ENCODE peak calls at places on chromosome 5, in six cellular contexts. Z is adrenal gland; Y is astrocyte; K is colonic mucosa; U is ascending aorta; W is CD4-positive, CD25-positive, alpha-beta regulatory T cell. P is an unnamed sample.

GRCh38 chr5:65555266-65555665 is 7.7 kb downstream of the CENPK start:
- DNase-seq in U (no peak), Y (peak; percentile 3), W (no peak), K (no peak), Z (no peak), P (no peak)

GRCh38 chr5:135576075-135576599 is 2.7 kb downstream of the CXCL14 start:
- DNase-seq in W (no peak), U (no peak), Z (peak; percentile 32), Y (peak; percentile 44), K (no peak), P (no peak)

GRCh38 chr5:114070093-114070722 is 291.7 kb upstream of the KCNN2 start:
- DNase-seq in K (no peak), Z (no peak), Y (no peak), W (no peak), U (no peak), P (no peak)

GRCh38 chr5:56668996-56669395 is 146.4 kb upstream of the MAP3K1 start:
- DNase-seq in U (no peak), K (no peak), Y (no peak), W (no peak), Z (no peak), P (no peak)

GRCh38 chr5:136212252-136212721 is 19.3 kb upstream of the SMIM32 start:
- DNase-seq in W (peak; percentile 12), U (no peak), Z (peak; percentile 42), Y (peak; percentile 12), K (peak; percentile 77), P (peak; percentile 57)

GRCh38 chr5:149456597-149457392 is 77.7 kb upstream of the IL17B start:
- DNase-seq in Z (peak; percentile 85), K (no peak), Y (no peak), W (no peak), U (no peak), P (no peak)

GRCh38 chr5:138610468-138611294 is 35.5 kb upstream of the HSPA9 start:
- DNase-seq in Y (no peak), W (no peak), Z (peak; percentile 26), U (no peak), K (no peak), P (no peak)

GRCh38 chr5:170338933-170339779 is 41.6 kb upstream of the LCP2 start:
- DNase-seq in Z (no peak), Y (no peak), W (peak; percentile 55), K (peak; percentile 27), U (no peak), P (peak; percentile 18)

GRCh38 chr5:33725846-33726245 is 165.9 kb downstream of the ADAMTS12 start:
- DNase-seq in K (no peak), U (no peak), Z (no peak), Y (peak; percentile 71), W (no peak), P (no peak)

GRCh38 chr5:17157916-17158529 is 59.4 kb upstream of the BASP1 start:
- DNase-seq in U (no peak), Y (peak; percentile 98), W (no peak), K (peak; percentile 69), Z (no peak), P (no peak)

GRCh38 chr5:126503602-126504104 is 80.4 kb downstream of the GRAMD2B start:
- DNase-seq in U (no peak), K (no peak), Z (peak; percentile 74), Y (peak; percentile 38), W (no peak), P (peak; percentile 15)

GRCh38 chr5:10617103-10617502 is 53.2 kb downstream of the ANKRD33B start:
- DNase-seq in Y (no peak), K (no peak), Z (no peak), U (no peak), W (no peak), P (no peak)

GRCh38 chr5:59021286-59021673 is 438.4 kb downstream of the RAB3C start:
- DNase-seq in W (no peak), U (no peak), Y (no peak), Z (no peak), K (no peak), P (no peak)

GRCh38 chr5:65674749-65675148 is 47.2 kb downstream of the SGTB start:
- DNase-seq in K (no peak), Z (no peak), W (no peak), Y (peak; percentile 13), U (no peak), P (no peak)

GRCh38 chr5:168263108-168263507 is 28.3 kb upstream of the WWC1 start:
- DNase-seq in U (no peak), Z (no peak), K (no peak), W (no peak), Y (no peak), P (no peak)

GRCh38 chr5:95858023-95858461 is 35.5 kb upstream of the GLRX start:
- DNase-seq in K (no peak), W (no peak), U (peak; percentile 41), Z (peak; percentile 76), Y (peak; percentile 98), P (no peak)

GRCh38 chr5:110440058-110440457 is 286.4 kb downstream of the TMEM232 start:
- DNase-seq in Z (no peak), Y (no peak), U (no peak), K (no peak), W (no peak), P (no peak)

GRCh38 chr5:144101616-144102015 is 68.8 kb downstream of the YIPF5 start:
- DNase-seq in Y (no peak), Z (no peak), K (no peak), W (no peak), U (no peak), P (no peak)

GRCh38 chr5:5886812-5887486 is 464.5 kb downstream of the ICE1 start:
- DNase-seq in U (no peak), K (peak; percentile 25), Y (no peak), W (no peak), Z (no peak), P (no peak)

GRCh38 chr5:37506722-37507121 is 127.6 kb downstream of the WDR70 start:
- DNase-seq in K (no peak), W (no peak), U (no peak), Y (no peak), Z (no peak), P (no peak)

GRCh38 chr5:43227655-43228054 is 35.6 kb downstream of the NIM1K start:
- DNase-seq in U (no peak), Z (no peak), W (no peak), K (no peak), Y (peak; percentile 36), P (no peak)

GRCh38 chr5:143865421-143865820 is 53.5 kb downstream of the HMHB1 start:
- DNase-seq in Z (no peak), W (no peak), K (no peak), Y (no peak), U (no peak), P (no peak)

GRCh38 chr5:177399903-177400868 is at the start of gene PFN3:
- DNase-seq in K (peak; percentile 86), Y (no peak), U (no peak), W (no peak), Z (no peak), P (no peak)

GRCh38 chr5:172164773-172165212 is 23.2 kb downstream of the STK10 start:
- DNase-seq in Z (peak; percentile 81), W (no peak), U (no peak), Y (peak; percentile 61), K (no peak), P (no peak)

GRCh38 chr5:139675213-139675612 is 27.1 kb downstream of the CXXC5 start:
- DNase-seq in W (no peak), K (no peak), Y (no peak), U (no peak), Z (no peak), P (no peak)

GRCh38 chr5:95739857-95740256 is 8.7 kb downstream of the RHOBTB3 start:
- DNase-seq in U (no peak), W (no peak), Z (no peak), K (no peak), Y (no peak), P (no peak)

GRCh38 chr5:17252543-17252942 is 35.1 kb downstream of the BASP1 start:
- DNase-seq in K (no peak), Z (no peak), Y (peak; percentile 57), U (no peak), W (no peak), P (no peak)

GRCh38 chr5:141783599-141784296 is 94.5 kb downstream of the PCDH1 start:
- DNase-seq in W (no peak), U (no peak), Y (no peak), K (no peak), Z (no peak), P (no peak)

GRCh38 chr5:2298746-2299145 is 416.0 kb upstream of the IRX4 start:
- DNase-seq in W (no peak), U (no peak), Z (no peak), K (no peak), Y (no peak), P (no peak)

GRCh38 chr5:2300861-2301610 is 418.3 kb upstream of the IRX4 start:
- DNase-seq in Z (no peak), K (no peak), W (no peak), Y (no peak), U (no peak), P (no peak)

GRCh38 chr5:2297991-2298390 is 415.3 kb upstream of the IRX4 start:
- DNase-seq in Z (no peak), Y (no peak), K (no peak), U (no peak), W (no peak), P (no peak)

GRCh38 chr5:2300421-2300820 is 417.7 kb upstream of the IRX4 start:
- DNase-seq in W (no peak), U (no peak), Z (no peak), K (no peak), Y (no peak), P (no peak)

GRCh38 chr5:2299388-2300220 is 416.9 kb upstream of the IRX4 start:
- DNase-seq in W (no peak), Y (no peak), K (no peak), Z (no peak), U (no peak), P (no peak)
- H3K9me3 ChIP-seq in W (no peaks in the 10 kb centered on the region), Y (peaks cover 12% of the 10 kb centered on the region), K (no peaks in the 10 kb centered on the region), Z (no peaks in the 10 kb centered on the region), U (no peaks in the 10 kb centered on the region), P (no peaks in the 10 kb centered on the region)

DNA sequence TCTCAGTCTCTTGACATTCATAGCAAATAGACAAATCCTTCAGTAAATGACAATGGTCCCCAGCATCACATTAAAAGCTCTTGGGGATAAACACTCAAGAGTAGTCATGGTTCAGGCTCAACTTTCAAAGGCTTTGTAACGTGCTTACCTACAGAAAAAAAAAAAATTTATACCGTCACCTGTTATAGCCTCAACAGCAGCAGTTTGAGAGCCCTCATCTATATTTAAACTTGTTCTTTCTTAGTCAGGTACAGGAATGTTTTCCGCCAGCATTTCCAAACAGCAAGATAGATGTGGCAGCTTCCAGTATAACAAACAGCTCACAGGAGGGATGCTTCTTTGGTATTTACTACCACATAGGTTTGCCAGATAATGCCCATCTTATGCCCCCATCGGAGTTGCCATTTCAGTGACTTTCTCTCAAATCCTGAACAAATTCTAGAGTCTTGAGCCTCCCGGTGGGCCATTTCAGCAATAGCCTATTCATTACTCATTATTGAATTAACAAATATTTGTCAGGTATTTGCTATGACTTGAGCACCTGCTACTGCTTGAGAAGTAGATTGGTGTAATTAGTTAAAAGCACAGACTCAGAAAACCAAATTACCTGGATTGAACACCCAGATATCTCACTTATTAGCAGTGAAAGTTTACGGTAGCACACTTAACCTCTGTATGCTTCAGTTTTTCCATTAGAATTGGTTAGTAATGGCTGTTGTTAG is 470.0 kb downstream of the EBF1 start:
- DNase-seq in W (no peak), U (no peak), Y (no peak), K (no peak), Z (no peak), P (no peak)
- H3K9me3 ChIP-seq in W (no peaks in the 10 kb centered on the region), U (no peaks in the 10 kb centered on the region), Y (no peaks in the 10 kb centered on the region), K (no peaks in the 10 kb centered on the region), Z (no peaks in the 10 kb centered on the region), P (no peaks in the 10 kb centered on the region)

GRCh38 chr5:162512935-162513575 is 445.5 kb downstream of the GABRG2 start:
- DNase-seq in W (no peak), Z (no peak), K (no peak), Y (no peak), U (no peak), P (no peak)
- H3K9me3 ChIP-seq in W (peaks cover 1% of the 10 kb centered on the region), Z (no peaks in the 10 kb centered on the region), K (no peaks in the 10 kb centered on the region), Y (no peaks in the 10 kb centered on the region), U (no peaks in the 10 kb centered on the region), P (no peaks in the 10 kb centered on the region)

GRCh38 chr5:150931368-150931965 is 26.7 kb upstream of the ZNF300 start:
- DNase-seq in Z (no peak), W (no peak), K (no peak), Y (peak; percentile 6), U (no peak), P (no peak)
- H3K9me3 ChIP-seq in Z (peaks cover 80% of the 10 kb centered on the region), W (peaks cover 68% of the 10 kb centered on the region), K (peaks cover 18% of the 10 kb centered on the region), Y (peaks cover 47% of the 10 kb centered on the region), U (peaks cover 89% of the 10 kb centered on the region), P (peaks cover 63% of the 10 kb centered on the region)

P was measured in Panc1.